ENCODE peak calls at places on chromosomes 4 and X, in six cellular contexts. H is CD4-positive, alpha-beta T cell; A is stomach; J is sigmoid colon; O is dorsolateral prefrontal cortex; K is CD8-positive, alpha-beta memory T cell. G is an unnamed sample.

GRCh38 chr4:94892051-94892450 is 134.3 kb downstream of the BMPR1B start:
- DNase-seq in H (no peak), A (no peak), J (no peak), O (no peak), K (no peak), G (no peak)

GRCh38 chrX:25004485-25005032 is 11.2 kb downstream of the ARX start:
- DNase-seq in H (no peak), A (no peak), J (no peak), O (no peak), K (no peak), G (no peak)

GRCh38 chrX:54358424-54359211 is 772 bp upstream of the WNK3 start:
- DNase-seq in H (peak; percentile 2), A (no peak), J (peak; percentile 69), O (peak; percentile 73), K (peak; percentile 53), G (peak; percentile 72)

GRCh38 chr4:84966382-84967291 is at the start of gene WDFY3:
- DNase-seq in H (no peak), A (peak; percentile 78), J (peak; percentile 94), O (peak; percentile 87), K (no peak), G (peak; percentile 92)

GRCh38 chrX:70476934-70477733 is 32.5 kb downstream of the DLG3 start:
- DNase-seq in H (no peak), A (peak; percentile 39), J (peak; percentile 74), O (no peak), K (no peak), G (no peak)

GRCh38 chr4:155666701-155667537 is at the start of gene GUCY1A1:
- DNase-seq in H (no peak), A (peak; percentile 26), J (peak; percentile 82), O (peak; percentile 52), K (no peak), G (peak; percentile 85)

GRCh38 chr4:57490520-57490919 is 380.3 kb upstream of the IGFBP7 start:
- DNase-seq in H (no peak), A (no peak), J (peak; percentile 80), O (no peak), K (no peak), G (no peak)

GRCh38 chr4:184453402-184454160 is 20.8 kb downstream of the IRF2 start:
- DNase-seq in H (peak; percentile 15), A (peak; percentile 49), J (no peak), O (no peak), K (peak; percentile 66), G (peak; percentile 45)

GRCh38 chr4:178784491-178784890 is 1342.3 kb upstream of the AGA start:
- DNase-seq in H (no peak), A (no peak), J (no peak), O (no peak), K (no peak), G (no peak)

GRCh38 chr4:26074672-26075071 is 160.7 kb downstream of the SMIM20 start:
- DNase-seq in H (no peak), A (no peak), J (no peak), O (peak; percentile 14), K (no peak), G (no peak)

GRCh38 chr4:39054497-39054896 is 7.5 kb upstream of the KLHL5 start:
- DNase-seq in H (no peak), A (no peak), J (no peak), O (no peak), K (no peak), G (no peak)

GRCh38 chr4:158410272-158410671 is 111.4 kb upstream of the RXFP1 start:
- DNase-seq in H (no peak), A (no peak), J (no peak), O (no peak), K (no peak), G (no peak)

GRCh38 chr4:122679946-122680345 is 52.6 kb upstream of the BBS12 start:
- DNase-seq in H (no peak), A (no peak), J (no peak), O (no peak), K (no peak), G (no peak)

GRCh38 chrX:150615356-150615755 is 46.9 kb downstream of the MTM1 start:
- DNase-seq in H (no peak), A (no peak), J (no peak), O (no peak), K (no peak), G (no peak)

GRCh38 chr4:182894681-182895275 is 22.4 kb downstream of the DCTD start:
- DNase-seq in H (no peak), A (no peak), J (no peak), O (no peak), K (no peak), G (no peak)

GRCh38 chr4:81468685-81469084 is 3.0 kb downstream of the RASGEF1B start:
- DNase-seq in H (no peak), A (no peak), J (no peak), O (no peak), K (no peak), G (no peak)

GRCh38 chr4:94766856-94767255 is 9.1 kb downstream of the BMPR1B start:
- DNase-seq in H (no peak), A (no peak), J (no peak), O (no peak), K (no peak), G (no peak)

GRCh38 chr4:90996813-90997212 is 869.6 kb downstream of the CCSER1 start:
- DNase-seq in H (no peak), A (no peak), J (no peak), O (no peak), K (no peak), G (no peak)

GRCh38 chrX:24515447-24515846 is 50.4 kb downstream of the PDK3 start:
- DNase-seq in H (no peak), A (no peak), J (no peak), O (peak; percentile 24), K (no peak), G (no peak)

GRCh38 chr4:37767546-37767945 is 58.9 kb upstream of the PGM2 start:
- DNase-seq in H (no peak), A (peak; percentile 77), J (peak; percentile 73), O (peak; percentile 18), K (no peak), G (no peak)

GRCh38 chrX:100376581-100376980 is 33.5 kb downstream of the PCDH19 start:
- DNase-seq in H (no peak), A (no peak), J (no peak), O (no peak), K (no peak), G (no peak)

GRCh38 chr4:74997942-74998341 is 65.0 kb downstream of the PARM1 start:
- DNase-seq in H (no peak), A (no peak), J (no peak), O (peak; percentile 39), K (no peak), G (no peak)

GRCh38 chr4:150579591-150580234 is 2.2 kb upstream of the MAB21L2 start:
- DNase-seq in H (no peak), A (no peak), J (peak; percentile 82), O (no peak), K (no peak), G (no peak)

GRCh38 chr4:139532951-139533350 is 23.1 kb downstream of the SETD7 start:
- DNase-seq in H (no peak), A (no peak), J (no peak), O (no peak), K (no peak), G (no peak)

GRCh38 chr4:27267435-27268355 is 407.1 kb downstream of the STIM2 start:
- DNase-seq in H (no peak), A (no peak), J (no peak), O (no peak), K (no peak), G (no peak)

GRCh38 chr4:20773144-20773997 is 73.1 kb downstream of the PACRGL start:
- DNase-seq in H (no peak), A (peak; percentile 28), J (peak; percentile 71), O (peak; percentile 33), K (peak; percentile 10), G (no peak)

GRCh38 chr4:149997881-149998421 is 80.3 kb upstream of the DCLK2 start:
- DNase-seq in H (no peak), A (no peak), J (no peak), O (peak; percentile 16), K (no peak), G (no peak)

GRCh38 chrX:67353651-67354370 is 190.0 kb upstream of the AR start:
- DNase-seq in H (no peak), A (no peak), J (no peak), O (no peak), K (no peak), G (no peak)

GRCh38 chrX:8755813-8756212 is 23.9 kb upstream of the ANOS1 start:
- DNase-seq in H (no peak), A (no peak), J (no peak), O (no peak), K (no peak), G (no peak)

GRCh38 chr4:48041535-48042137 is 25.1 kb downstream of the NIPAL1 start:
- DNase-seq in H (no peak), A (no peak), J (no peak), O (no peak), K (no peak), G (no peak)

GRCh38 chr4:10897076-10897475 is 212.5 kb upstream of the CLNK start:
- DNase-seq in H (no peak), A (no peak), J (no peak), O (no peak), K (no peak), G (no peak)

GRCh38 chr4:151692443-151692782 is 68.4 kb downstream of the GATB start:
- DNase-seq in H (no peak), A (peak; percentile 70), J (no peak), O (no peak), K (no peak), G (no peak)

GRCh38 chr4:89307446-89308160 is at the start of gene GPRIN3:
- DNase-seq in H (peak; percentile 46), A (peak; percentile 61), J (peak; percentile 72), O (no peak), K (peak; percentile 72), G (no peak)

GRCh38 chr4:138217567-138217966 is 24.6 kb downstream of the SLC7A11 start:
- DNase-seq in H (no peak), A (no peak), J (no peak), O (no peak), K (no peak), G (no peak)
- H3K27ac ChIP-seq in H (no peak overlapping the region), A (no peak overlapping the region), J (no peak overlapping the region), O (no peak overlapping the region), K (no peak overlapping the region), G (no peak overlapping the region)

DNA sequence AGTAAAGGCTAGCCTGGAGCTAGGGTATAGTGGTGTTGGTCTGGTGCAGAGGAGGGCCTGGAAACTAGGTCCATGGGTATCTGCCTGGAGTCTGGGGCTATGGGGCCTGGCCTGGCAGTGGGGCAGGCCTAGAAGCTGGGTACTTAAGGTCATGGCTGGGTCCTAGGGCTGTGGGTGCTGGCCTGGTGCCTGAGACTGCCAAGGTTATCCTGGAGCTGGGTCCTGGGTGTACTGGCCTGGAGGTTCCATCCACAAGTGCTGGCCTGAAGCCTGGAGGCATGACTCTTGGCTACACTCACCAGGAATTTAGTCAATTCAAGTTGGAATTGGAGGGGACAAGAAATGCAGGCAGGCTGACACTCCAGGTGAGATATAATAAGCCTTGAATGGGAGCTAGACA is 108.4 kb upstream of the ZCCHC13 start:
- DNase-seq in H (no peak), A (no peak), J (no peak), O (no peak), K (no peak), G (no peak)
- H3K27ac ChIP-seq in H (no peak overlapping the region), A (no peak overlapping the region), J (no peak overlapping the region), O (no peak overlapping the region), K (no peak overlapping the region), G (no peak overlapping the region)

GRCh38 chr4:98674404-98675173 is 16.2 kb upstream of the TSPAN5 start:
- DNase-seq in H (no peak), A (no peak), J (no peak), O (no peak), K (no peak), G (no peak)
- H3K27ac ChIP-seq in H (no peak overlapping the region), A (no peak overlapping the region), J (no peak overlapping the region), O (no peak overlapping the region), K (no peak overlapping the region), G (no peak overlapping the region)

GRCh38 chrX:41043950-41044349 is 41.3 kb upstream of the USP9X start:
- DNase-seq in H (no peak), A (no peak), J (no peak), O (no peak), K (no peak), G (no peak)
- H3K27ac ChIP-seq in H (no peak overlapping the region), A (no peak overlapping the region), J (no peak overlapping the region), O (no peak overlapping the region), K (no peak overlapping the region), G (no peak overlapping the region)

G was measured in coronary artery.